ENCODE peak calls at places on chromosomes 12 and 14, in eight cellular contexts. One of them, this sample, is unnamed.

GRCh38 chr12:10584415-10584814 is 29.0 kb downstream of the MAGOHB start:
- DNase-seq in CD4-positive, alpha-beta memory T cell: no peak
- DNase-seq in A549: no peak
- DNase-seq in left ventricle myocardium inferior: no peak
- DNase-seq in fibroblast of lung: peak
- DNase-seq in GM23338: no peak
- DNase-seq in OCI-LY7: no peak
- DNase-seq in naive thymus-derived CD4-positive, alpha-beta T cell: no peak
- DNase-seq in this sample: no peak

GRCh38 chr14:60665178-60665555 is 15.9 kb upstream of the SIX1 start:
- DNase-seq in OCI-LY7: no peak
- DNase-seq in naive thymus-derived CD4-positive, alpha-beta T cell: no peak
- DNase-seq in left ventricle myocardium inferior: no peak
- DNase-seq in fibroblast of lung: no peak
- DNase-seq in GM23338: no peak
- DNase-seq in CD4-positive, alpha-beta memory T cell: no peak
- DNase-seq in A549: no peak
- DNase-seq in this sample: no peak

GRCh38 chr14:29442720-29443119 is 484.9 kb downstream of the PRKD1 start:
- DNase-seq in left ventricle myocardium inferior: no peak
- DNase-seq in CD4-positive, alpha-beta memory T cell: no peak
- DNase-seq in fibroblast of lung: peak
- DNase-seq in A549: no peak
- DNase-seq in OCI-LY7: no peak
- DNase-seq in naive thymus-derived CD4-positive, alpha-beta T cell: no peak
- DNase-seq in GM23338: no peak
- DNase-seq in this sample: no peak

GRCh38 chr14:68638056-68638816 is 154.6 kb downstream of the ZFP36L1 start:
- DNase-seq in GM23338: no peak
- DNase-seq in fibroblast of lung: peak
- DNase-seq in CD4-positive, alpha-beta memory T cell: no peak
- DNase-seq in naive thymus-derived CD4-positive, alpha-beta T cell: no peak
- DNase-seq in A549: no peak
- DNase-seq in OCI-LY7: no peak
- DNase-seq in left ventricle myocardium inferior: no peak
- DNase-seq in this sample: no peak

GRCh38 chr12:108425238-108425795 is 86.2 kb upstream of the CMKLR1 start:
- DNase-seq in CD4-positive, alpha-beta memory T cell: no peak
- DNase-seq in OCI-LY7: no peak
- DNase-seq in GM23338: peak
- DNase-seq in naive thymus-derived CD4-positive, alpha-beta T cell: no peak
- DNase-seq in left ventricle myocardium inferior: no peak
- DNase-seq in A549: no peak
- DNase-seq in fibroblast of lung: no peak
- DNase-seq in this sample: no peak

GRCh38 chr12:21276826-21277225 is 57.9 kb downstream of the SLCO1A2 start:
- DNase-seq in left ventricle myocardium inferior: no peak
- DNase-seq in OCI-LY7: no peak
- DNase-seq in A549: no peak
- DNase-seq in GM23338: no peak
- DNase-seq in fibroblast of lung: no peak
- DNase-seq in CD4-positive, alpha-beta memory T cell: no peak
- DNase-seq in naive thymus-derived CD4-positive, alpha-beta T cell: no peak
- DNase-seq in this sample: no peak

GRCh38 chr14:23430733-23431105 is 4.7 kb downstream of the MYH7 start:
- DNase-seq in OCI-LY7: no peak
- DNase-seq in fibroblast of lung: no peak
- DNase-seq in CD4-positive, alpha-beta memory T cell: no peak
- DNase-seq in naive thymus-derived CD4-positive, alpha-beta T cell: no peak
- DNase-seq in left ventricle myocardium inferior: no peak
- DNase-seq in A549: no peak
- DNase-seq in GM23338: no peak
- DNase-seq in this sample: no peak

GRCh38 chr12:85765443-85765842 is 70.8 kb downstream of the RASSF9 start:
- DNase-seq in OCI-LY7: no peak
- DNase-seq in fibroblast of lung: no peak
- DNase-seq in CD4-positive, alpha-beta memory T cell: no peak
- DNase-seq in left ventricle myocardium inferior: no peak
- DNase-seq in naive thymus-derived CD4-positive, alpha-beta T cell: no peak
- DNase-seq in A549: peak
- DNase-seq in GM23338: no peak
- DNase-seq in this sample: no peak

GRCh38 chr12:52243774-52244614 is 11.0 kb downstream of the KRT7 start:
- DNase-seq in fibroblast of lung: peak
- DNase-seq in left ventricle myocardium inferior: peak
- DNase-seq in CD4-positive, alpha-beta memory T cell: peak
- DNase-seq in naive thymus-derived CD4-positive, alpha-beta T cell: peak
- DNase-seq in OCI-LY7: no peak
- DNase-seq in GM23338: no peak
- DNase-seq in A549: peak
- DNase-seq in this sample: no peak

GRCh38 chr12:11885261-11886038 is 185.3 kb upstream of the BCL2L14 start:
- DNase-seq in A549: peak
- DNase-seq in fibroblast of lung: peak
- DNase-seq in left ventricle myocardium inferior: no peak
- DNase-seq in GM23338: no peak
- DNase-seq in naive thymus-derived CD4-positive, alpha-beta T cell: no peak
- DNase-seq in CD4-positive, alpha-beta memory T cell: no peak
- DNase-seq in OCI-LY7: no peak
- DNase-seq in this sample: no peak

GRCh38 chr12:49559011-49559675 is 8.8 kb downstream of the MCRS1 start:
- DNase-seq in fibroblast of lung: no peak
- DNase-seq in OCI-LY7: no peak
- DNase-seq in naive thymus-derived CD4-positive, alpha-beta T cell: no peak
- DNase-seq in GM23338: no peak
- DNase-seq in A549: no peak
- DNase-seq in left ventricle myocardium inferior: no peak
- DNase-seq in CD4-positive, alpha-beta memory T cell: no peak
- DNase-seq in this sample: no peak

GRCh38 chr12:123601602-123602489 is at the start of gene DDX55:
- DNase-seq in CD4-positive, alpha-beta memory T cell: peak
- DNase-seq in GM23338: peak
- DNase-seq in naive thymus-derived CD4-positive, alpha-beta T cell: peak
- DNase-seq in OCI-LY7: peak
- DNase-seq in fibroblast of lung: peak
- DNase-seq in A549: peak
- DNase-seq in left ventricle myocardium inferior: peak
- DNase-seq in this sample: peak

GRCh38 chr12:1662761-1663439 is 28.0 kb upstream of the ADIPOR2 start:
- DNase-seq in CD4-positive, alpha-beta memory T cell: peak
- DNase-seq in A549: peak
- DNase-seq in fibroblast of lung: peak
- DNase-seq in naive thymus-derived CD4-positive, alpha-beta T cell: peak
- DNase-seq in GM23338: peak
- DNase-seq in left ventricle myocardium inferior: no peak
- DNase-seq in OCI-LY7: no peak
- DNase-seq in this sample: no peak

GRCh38 chr14:61561657-61562276 is 133.5 kb upstream of the HIF1A start:
- DNase-seq in OCI-LY7: no peak
- DNase-seq in naive thymus-derived CD4-positive, alpha-beta T cell: no peak
- DNase-seq in A549: peak
- DNase-seq in left ventricle myocardium inferior: peak
- DNase-seq in GM23338: peak
- DNase-seq in CD4-positive, alpha-beta memory T cell: no peak
- DNase-seq in fibroblast of lung: peak
- DNase-seq in this sample: no peak

GRCh38 chr14:78970677-78971076 is 800.5 kb downstream of the NRXN3 start:
- DNase-seq in GM23338: no peak
- DNase-seq in A549: no peak
- DNase-seq in CD4-positive, alpha-beta memory T cell: no peak
- DNase-seq in fibroblast of lung: no peak
- DNase-seq in OCI-LY7: no peak
- DNase-seq in naive thymus-derived CD4-positive, alpha-beta T cell: no peak
- DNase-seq in left ventricle myocardium inferior: no peak
- DNase-seq in this sample: no peak

GRCh38 chr14:92382677-92383076 is 59.7 kb downstream of the SLC24A4 start:
- DNase-seq in A549: peak
- DNase-seq in CD4-positive, alpha-beta memory T cell: no peak
- DNase-seq in naive thymus-derived CD4-positive, alpha-beta T cell: no peak
- DNase-seq in left ventricle myocardium inferior: no peak
- DNase-seq in GM23338: peak
- DNase-seq in fibroblast of lung: no peak
- DNase-seq in OCI-LY7: no peak
- DNase-seq in this sample: no peak

GRCh38 chr12:116595186-116595585 is 36.0 kb downstream of the MAP1LC3B2 start:
- DNase-seq in GM23338: no peak
- DNase-seq in CD4-positive, alpha-beta memory T cell: no peak
- DNase-seq in OCI-LY7: no peak
- DNase-seq in fibroblast of lung: peak
- DNase-seq in naive thymus-derived CD4-positive, alpha-beta T cell: no peak
- DNase-seq in left ventricle myocardium inferior: no peak
- DNase-seq in A549: no peak
- DNase-seq in this sample: no peak

GRCh38 chr12:107126688-107127481 is 33.5 kb upstream of the CRY1 start:
- DNase-seq in fibroblast of lung: no peak
- DNase-seq in OCI-LY7: no peak
- DNase-seq in CD4-positive, alpha-beta memory T cell: peak
- DNase-seq in naive thymus-derived CD4-positive, alpha-beta T cell: no peak
- DNase-seq in GM23338: peak
- DNase-seq in A549: no peak
- DNase-seq in left ventricle myocardium inferior: no peak
- DNase-seq in this sample: no peak

GRCh38 chr12:28742791-28743190 is 406.3 kb upstream of the FAR2 start:
- DNase-seq in fibroblast of lung: no peak
- DNase-seq in OCI-LY7: no peak
- DNase-seq in A549: no peak
- DNase-seq in GM23338: no peak
- DNase-seq in left ventricle myocardium inferior: no peak
- DNase-seq in CD4-positive, alpha-beta memory T cell: no peak
- DNase-seq in naive thymus-derived CD4-positive, alpha-beta T cell: no peak
- DNase-seq in this sample: no peak

GRCh38 chr12:113889076-113889475 is 77.0 kb downstream of the RBM19 start:
- DNase-seq in GM23338: peak
- DNase-seq in A549: no peak
- DNase-seq in fibroblast of lung: no peak
- DNase-seq in OCI-LY7: no peak
- DNase-seq in left ventricle myocardium inferior: no peak
- DNase-seq in naive thymus-derived CD4-positive, alpha-beta T cell: no peak
- DNase-seq in CD4-positive, alpha-beta memory T cell: no peak
- DNase-seq in this sample: no peak

GRCh38 chr14:81143793-81144192 is 77.0 kb downstream of the GTF2A1 start:
- DNase-seq in OCI-LY7: no peak
- DNase-seq in GM23338: no peak
- DNase-seq in CD4-positive, alpha-beta memory T cell: no peak
- DNase-seq in A549: no peak
- DNase-seq in fibroblast of lung: no peak
- DNase-seq in left ventricle myocardium inferior: no peak
- DNase-seq in naive thymus-derived CD4-positive, alpha-beta T cell: no peak
- DNase-seq in this sample: no peak

GRCh38 chr12:98002887-98003493 is 512.4 kb upstream of the TMPO start:
- DNase-seq in CD4-positive, alpha-beta memory T cell: peak
- DNase-seq in naive thymus-derived CD4-positive, alpha-beta T cell: no peak
- DNase-seq in OCI-LY7: peak
- DNase-seq in A549: peak
- DNase-seq in left ventricle myocardium inferior: no peak
- DNase-seq in GM23338: peak
- DNase-seq in fibroblast of lung: peak
- DNase-seq in this sample: peak

GRCh38 chr14:83347874-83348273 is 1814.2 kb upstream of the SEL1L start:
- DNase-seq in naive thymus-derived CD4-positive, alpha-beta T cell: no peak
- DNase-seq in OCI-LY7: no peak
- DNase-seq in fibroblast of lung: peak
- DNase-seq in left ventricle myocardium inferior: no peak
- DNase-seq in A549: no peak
- DNase-seq in GM23338: no peak
- DNase-seq in CD4-positive, alpha-beta memory T cell: no peak
- DNase-seq in this sample: no peak

GRCh38 chr14:71116206-71117122 is 209.2 kb downstream of the PCNX1 start:
- DNase-seq in naive thymus-derived CD4-positive, alpha-beta T cell: no peak
- DNase-seq in OCI-LY7: peak
- DNase-seq in fibroblast of lung: no peak
- DNase-seq in A549: no peak
- DNase-seq in CD4-positive, alpha-beta memory T cell: no peak
- DNase-seq in GM23338: no peak
- DNase-seq in left ventricle myocardium inferior: no peak
- DNase-seq in this sample: no peak

GRCh38 chr14:30572771-30573170 is 13.8 kb downstream of the G2E3 start:
- DNase-seq in naive thymus-derived CD4-positive, alpha-beta T cell: no peak
- DNase-seq in A549: no peak
- DNase-seq in fibroblast of lung: no peak
- DNase-seq in OCI-LY7: no peak
- DNase-seq in left ventricle myocardium inferior: no peak
- DNase-seq in CD4-positive, alpha-beta memory T cell: no peak
- DNase-seq in GM23338: no peak
- DNase-seq in this sample: no peak
- H3K27ac ChIP-seq in naive thymus-derived CD4-positive, alpha-beta T cell: no peak
- H3K27ac ChIP-seq in A549: no peak
- H3K27ac ChIP-seq in fibroblast of lung: no peak
- H3K27ac ChIP-seq in OCI-LY7: no peak
- H3K27ac ChIP-seq in left ventricle myocardium inferior: no peak
- H3K27ac ChIP-seq in CD4-positive, alpha-beta memory T cell: no peak
- H3K27ac ChIP-seq in GM23338: no peak
- H3K27ac ChIP-seq in this sample: no peak

DNA sequence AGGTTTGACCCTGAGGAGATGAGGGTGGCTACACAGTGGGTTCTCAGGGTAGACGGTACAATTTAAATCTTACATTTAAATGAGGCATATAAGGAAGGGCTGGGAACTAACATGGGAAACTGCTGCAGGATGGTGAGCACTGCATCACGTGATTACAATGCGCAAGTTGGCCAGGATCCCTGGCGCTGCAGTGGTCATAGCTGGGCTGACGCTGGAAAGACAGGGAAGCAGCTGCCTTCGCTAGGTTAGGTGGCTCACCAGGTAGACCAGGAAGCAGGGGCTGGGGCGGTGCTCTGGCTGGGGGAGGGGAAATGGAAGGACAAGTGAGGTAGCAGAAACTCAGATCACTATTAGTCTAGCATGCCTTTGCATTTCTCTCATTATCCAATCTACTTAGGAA is 149.9 kb downstream of the FOXN3 start:
- DNase-seq in fibroblast of lung: no peak
- DNase-seq in left ventricle myocardium inferior: no peak
- DNase-seq in A549: no peak
- DNase-seq in OCI-LY7: no peak
- DNase-seq in CD4-positive, alpha-beta memory T cell: no peak
- DNase-seq in GM23338: peak
- DNase-seq in naive thymus-derived CD4-positive, alpha-beta T cell: no peak
- DNase-seq in this sample: no peak
- H3K27ac ChIP-seq in fibroblast of lung: no peak
- H3K27ac ChIP-seq in left ventricle myocardium inferior: no peak
- H3K27ac ChIP-seq in A549: no peak
- H3K27ac ChIP-seq in OCI-LY7: no peak
- H3K27ac ChIP-seq in CD4-positive, alpha-beta memory T cell: no peak
- H3K27ac ChIP-seq in GM23338: peak
- H3K27ac ChIP-seq in naive thymus-derived CD4-positive, alpha-beta T cell: no peak
- H3K27ac ChIP-seq in this sample: no peak

GRCh38 chr14:32453857-32454810 is 125.0 kb downstream of the AKAP6 start:
- DNase-seq in OCI-LY7: no peak
- DNase-seq in GM23338: no peak
- DNase-seq in naive thymus-derived CD4-positive, alpha-beta T cell: no peak
- DNase-seq in fibroblast of lung: no peak
- DNase-seq in CD4-positive, alpha-beta memory T cell: no peak
- DNase-seq in left ventricle myocardium inferior: no peak
- DNase-seq in A549: no peak
- DNase-seq in this sample: no peak
- H3K27ac ChIP-seq in OCI-LY7: no peak
- H3K27ac ChIP-seq in GM23338: no peak
- H3K27ac ChIP-seq in naive thymus-derived CD4-positive, alpha-beta T cell: no peak
- H3K27ac ChIP-seq in fibroblast of lung: no peak
- H3K27ac ChIP-seq in CD4-positive, alpha-beta memory T cell: no peak
- H3K27ac ChIP-seq in left ventricle myocardium inferior: peak
- H3K27ac ChIP-seq in A549: no peak
- H3K27ac ChIP-seq in this sample: no peak

GRCh38 chr14:54589843-54590242 is 22.9 kb downstream of the SAMD4A start:
- DNase-seq in left ventricle myocardium inferior: no peak
- DNase-seq in GM23338: no peak
- DNase-seq in OCI-LY7: no peak
- DNase-seq in fibroblast of lung: peak
- DNase-seq in CD4-positive, alpha-beta memory T cell: no peak
- DNase-seq in naive thymus-derived CD4-positive, alpha-beta T cell: no peak
- DNase-seq in A549: no peak
- DNase-seq in this sample: no peak
- H3K27ac ChIP-seq in left ventricle myocardium inferior: no peak
- H3K27ac ChIP-seq in GM23338: no peak
- H3K27ac ChIP-seq in OCI-LY7: no peak
- H3K27ac ChIP-seq in fibroblast of lung: no peak
- H3K27ac ChIP-seq in CD4-positive, alpha-beta memory T cell: no peak
- H3K27ac ChIP-seq in naive thymus-derived CD4-positive, alpha-beta T cell: no peak
- H3K27ac ChIP-seq in A549: no peak
- H3K27ac ChIP-seq in this sample: no peak